ENCODE peak calls at places on chromosomes 4 and X, in seven cellular contexts. L is AG10803; Z is HCEC 1CT; B is stimulated activated CD4-positive, alpha-beta T cell treated with anti-CD3 and anti-CD28 coated beads, Interleukin-2, amount 100 ng/mL, for 48 hours; V is endothelial cell; J is M059J; I is activated T-cell treated with anti-CD3 and anti-CD28 coated beads for 1 hour. F is an unnamed sample.

GRCh38 chr4:138696771-138697170 is 318.8 kb upstream of the NOCT start:
- DNase-seq in L (no peak), Z (peak; percentile 12), B (no peak), V (no peak), J (no peak), I (no peak), F (no peak)

GRCh38 chr4:101232074-101232776 is 115.1 kb downstream of the PPP3CA start:
- DNase-seq in L (peak; percentile 77), Z (peak; percentile 82), B (no peak), V (no peak), J (peak; percentile 68), I (no peak), F (no peak)

GRCh38 chrX:96440941-96441340 is 243.7 kb upstream of the DIAPH2 start:
- DNase-seq in L (no peak), Z (no peak), B (no peak), V (no peak), J (peak; percentile 13), I (no peak), F (no peak)

GRCh38 chr4:16269742-16270522 is 43.7 kb upstream of the TAPT1 start:
- DNase-seq in L (peak; percentile 99), Z (no peak), B (no peak), V (no peak), J (peak; percentile 96), I (no peak), F (no peak)

GRCh38 chr4:150960079-150960478 is 55.0 kb downstream of the LRBA start:
- DNase-seq in L (peak; percentile 43), Z (peak; percentile 43), B (no peak), V (no peak), J (peak; percentile 20), I (no peak), F (no peak)

GRCh38 chr4:40193018-40193571 is 3.7 kb upstream of the RHOH start:
- DNase-seq in L (no peak), Z (no peak), B (no peak), V (no peak), J (no peak), I (no peak), F (no peak)

GRCh38 chrX:11597479-11597878 is 68.2 kb downstream of the ARHGAP6 start:
- DNase-seq in L (no peak), Z (no peak), B (no peak), V (no peak), J (no peak), I (no peak), F (no peak)

GRCh38 chr4:185713272-185713671 is 98.7 kb downstream of the SORBS2 start:
- DNase-seq in L (no peak), Z (no peak), B (no peak), V (no peak), J (no peak), I (no peak), F (no peak)

GRCh38 chr4:103673983-103674382 is 45.8 kb downstream of the TACR3 start:
- DNase-seq in L (no peak), Z (peak; percentile 26), B (no peak), V (no peak), J (no peak), I (no peak), F (no peak)

GRCh38 chrX:53580742-53581504 is 105.6 kb downstream of the HUWE1 start:
- DNase-seq in L (no peak), Z (no peak), B (no peak), V (no peak), J (no peak), I (no peak), F (no peak)

GRCh38 chr4:55437356-55437796 is 41.6 kb downstream of the TMEM165 start:
- DNase-seq in L (no peak), Z (peak; percentile 53), B (no peak), V (no peak), J (no peak), I (no peak), F (no peak)

GRCh38 chr4:176066757-176067156 is 1.1 kb downstream of the WDR17 start:
- DNase-seq in L (no peak), Z (no peak), B (no peak), V (no peak), J (no peak), I (no peak), F (no peak)

GRCh38 chrX:18574591-18574990 is 97.3 kb downstream of the RS1 start:
- DNase-seq in L (peak; percentile 58), Z (peak; percentile 67), B (no peak), V (no peak), J (peak; percentile 72), I (no peak), F (no peak)

GRCh38 chrX:10178866-10179463 is 22.2 kb downstream of the CLCN4 start:
- DNase-seq in L (no peak), Z (no peak), B (no peak), V (no peak), J (no peak), I (no peak), F (no peak)

GRCh38 chr4:18075823-18076433 is 54.4 kb upstream of the LCORL start:
- DNase-seq in L (no peak), Z (no peak), B (peak; percentile 4), V (no peak), J (peak; percentile 25), I (no peak), F (peak; percentile 39)

GRCh38 chr4:23923141-23923540 is 33.3 kb upstream of the PPARGC1A start:
- DNase-seq in L (no peak), Z (no peak), B (no peak), V (no peak), J (no peak), I (no peak), F (no peak)

GRCh38 chrX:154486052-154486395 is 391 bp downstream of the UBL4A start:
- DNase-seq in L (no peak), Z (no peak), B (peak; percentile 30), V (no peak), J (peak; percentile 41), I (no peak), F (peak; percentile 23)

GRCh38 chr4:89307446-89308160 is at the start of gene GPRIN3:
- DNase-seq in L (peak; percentile 16), Z (no peak), B (peak; percentile 51), V (peak; percentile 57), J (no peak), I (peak; percentile 49), F (peak; percentile 57)

GRCh38 chr4:38179690-38180299 is 219.6 kb downstream of the PTTG2 start:
- DNase-seq in L (peak; percentile 63), Z (peak; percentile 54), B (peak; percentile 70), V (peak; percentile 71), J (peak; percentile 86), I (peak; percentile 60), F (peak; percentile 81)

GRCh38 chrX:134660627-134661026 is 2.4 kb upstream of the PLAC1 start:
- DNase-seq in L (no peak), Z (no peak), B (no peak), V (no peak), J (peak; percentile 33), I (no peak), F (no peak)

GRCh38 chr4:33255094-33255493 is 2534.9 kb downstream of the PCDH7 start:
- DNase-seq in L (no peak), Z (no peak), B (no peak), V (no peak), J (peak; percentile 1), I (no peak), F (no peak)

GRCh38 chr4:3311095-3311372 is 18.2 kb downstream of the RGS12 start:
- DNase-seq in L (no peak), Z (no peak), B (no peak), V (no peak), J (no peak), I (no peak), F (no peak)

GRCh38 chr4:106058919-106059318 is 163.6 kb downstream of the NPNT start:
- DNase-seq in L (no peak), Z (no peak), B (no peak), V (no peak), J (peak; percentile 36), I (no peak), F (no peak)

GRCh38 chr4:13888112-13888511 is 260.6 kb upstream of the BOD1L1 start:
- DNase-seq in L (peak; percentile 94), Z (peak; percentile 84), B (no peak), V (no peak), J (peak; percentile 93), I (no peak), F (no peak)

F was measured in CD8-positive, alpha-beta memory T cell.